ENCODE peak calls at places on chromosomes 6 and 20, in six cellular contexts. Z, O, J, I, Y and T are unnamed samples.

GRCh38 chr20:20491110-20491783 is 123.3 kb downstream of the INSM1 start:
- DNase-seq in Z (peak; percentile 4), O (no peak), J (no peak), I (no peak), Y (no peak), T (peak; percentile 42)

GRCh38 chr6:46217671-46218131 is 46.9 kb upstream of the ENPP5 start:
- DNase-seq in Z (peak; percentile 44), O (peak; percentile 75), J (no peak), I (no peak), Y (peak; percentile 62), T (no peak)

GRCh38 chr6:20946037-20946436 is 411.8 kb downstream of the CDKAL1 start:
- DNase-seq in Z (peak; percentile 25), O (no peak), J (no peak), I (peak; percentile 43), Y (peak; percentile 13), T (peak; percentile 49)

GRCh38 chr6:72624557-72625160 is 2.8 kb downstream of the KCNQ5 start:
- DNase-seq in Z (peak; percentile 46), O (no peak), J (no peak), I (no peak), Y (no peak), T (peak; percentile 25)

GRCh38 chr20:53793783-53794383 is 200.2 kb upstream of the ZNF217 start:
- DNase-seq in Z (no peak), O (no peak), J (no peak), I (no peak), Y (no peak), T (no peak)

GRCh38 chr6:128655978-128656498 is 135.6 kb upstream of the PTPRK start:
- DNase-seq in Z (peak; percentile 85), O (no peak), J (no peak), I (peak; percentile 68), Y (peak; percentile 65), T (peak; percentile 86)

GRCh38 chr6:78484181-78485064 is 382.9 kb upstream of the IRAK1BP1 start:
- DNase-seq in Z (no peak), O (no peak), J (no peak), I (no peak), Y (no peak), T (no peak)

GRCh38 chr6:43838276-43839036 is 68.4 kb downstream of the VEGFA start:
- DNase-seq in Z (peak; percentile 76), O (peak; percentile 83), J (peak; percentile 18), I (peak; percentile 88), Y (no peak), T (peak; percentile 82)

GRCh38 chr6:1118287-1118647 is 193.6 kb upstream of the FOXQ1 start:
- DNase-seq in Z (no peak), O (no peak), J (no peak), I (no peak), Y (no peak), T (no peak)

GRCh38 chr20:64057628-64058498 is 5.1 kb upstream of the TCEA2 start:
- DNase-seq in Z (peak; percentile 70), O (peak; percentile 68), J (peak; percentile 88), I (peak; percentile 54), Y (peak; percentile 77), T (peak; percentile 40)

GRCh38 chr6:35140991-35141720 is at the start of gene TCP11:
- DNase-seq in Z (no peak), O (no peak), J (peak; percentile 15), I (no peak), Y (peak; percentile 51), T (peak; percentile 15)

GRCh38 chr6:151018035-151018434 is 152.5 kb downstream of the MTHFD1L start:
- DNase-seq in Z (no peak), O (no peak), J (no peak), I (peak; percentile 38), Y (no peak), T (peak; percentile 13)

GRCh38 chr6:2959909-2960719 is 11.3 kb downstream of the SERPINB6 start:
- DNase-seq in Z (peak; percentile 71), O (no peak), J (no peak), I (peak; percentile 52), Y (no peak), T (peak; percentile 83)

GRCh38 chr6:7784248-7784647 is 58.3 kb downstream of the BMP6 start:
- DNase-seq in Z (no peak), O (no peak), J (no peak), I (no peak), Y (no peak), T (peak; percentile 10)
- H3K4me3 ChIP-seq in Z (no peak overlapping the region), O (no peak overlapping the region), J (no peak overlapping the region), I (no peak overlapping the region), Y (no peak overlapping the region), T (no peak overlapping the region)

GRCh38 chr6:163745566-163746400 is 331.3 kb downstream of the QKI start:
- DNase-seq in Z (peak; percentile 67), O (no peak), J (peak; percentile 71), I (peak; percentile 48), Y (no peak), T (peak; percentile 90)
- TF ChIP-seq CTCF in Z (no peak), O (no peak), J (no peak), I (no peak), Y (no peak), T (no peak)

GRCh38 chr20:25750220-25750764 is 53.6 kb upstream of the ZNF337 start:
- DNase-seq in Z (no peak), O (no peak), J (no peak), I (no peak), Y (no peak), T (no peak)
- H3K4me3 ChIP-seq in Z (peak overlapping the region; percentile 50), O (no peak overlapping the region), J (peak overlapping the region; percentile 60), I (peak overlapping the region; percentile 60), Y (peak overlapping the region; percentile 50), T (peak overlapping the region; percentile 57)

GRCh38 chr6:100176321-100176950 is 182.4 kb upstream of the MCHR2 start:
- DNase-seq in Z (peak; percentile 74), O (no peak), J (no peak), I (peak; percentile 62), Y (no peak), T (peak; percentile 75)
- TF ChIP-seq CTCF in Z (peak; percentile 67), O (peak; percentile 24), J (peak; percentile 23), I (peak; percentile 50), Y (peak; percentile 50), T (peak; percentile 60)

GRCh38 chr6:70872469-70872868 is 84.4 kb downstream of the B3GAT2 start:
- DNase-seq in Z (no peak), O (no peak), J (no peak), I (no peak), Y (no peak), T (no peak)
- H3K4me3 ChIP-seq in Z (no peak overlapping the region), O (no peak overlapping the region), J (no peak overlapping the region), I (no peak overlapping the region), Y (no peak overlapping the region), T (no peak overlapping the region)